ENCODE peak calls at places on chromosomes 1 and 21, in six cellular contexts. X, B, H, O, K and D are unnamed samples.

GRCh38 chr1:203751051-203751450 is 13.9 kb upstream of the LAX1 start:
- DNase-seq in X (no peak), B (no peak), H (peak), O (no peak), K (no peak), D (no peak)

GRCh38 chr21:14318598-14318997 is 64.3 kb downstream of the HSPA13 start:
- DNase-seq in X (no peak), B (no peak), H (no peak), O (no peak), K (no peak), D (no peak)

GRCh38 chr1:201084171-201084766 is 28.0 kb downstream of the CACNA1S start:
- DNase-seq in X (no peak), B (no peak), H (no peak), O (peak), K (peak), D (no peak)

GRCh38 chr1:186681806-186682205 is 1.6 kb upstream of the PTGS2 start:
- DNase-seq in X (no peak), B (no peak), H (no peak), O (no peak), K (no peak), D (peak)

GRCh38 chr1:39646232-39647081 is 7.0 kb upstream of the HEYL start:
- DNase-seq in X (no peak), B (peak), H (peak), O (peak), K (peak), D (peak)

GRCh38 chr1:84996846-84997666 is at the start of gene MCOLN2:
- DNase-seq in X (peak), B (peak), H (no peak), O (peak), K (no peak), D (peak)

GRCh38 chr1:51328926-51329325 is 1.4 kb downstream of the TTC39A start:
- DNase-seq in X (no peak), B (no peak), H (no peak), O (no peak), K (no peak), D (peak)

GRCh38 chr21:14737922-14738321 is 191.8 kb upstream of the SAMSN1 start:
- DNase-seq in X (peak), B (peak), H (peak), O (no peak), K (no peak), D (no peak)

GRCh38 chr1:29820401-29820800 is 584.1 kb downstream of the PTPRU start:
- DNase-seq in X (no peak), B (no peak), H (no peak), O (no peak), K (no peak), D (no peak)

GRCh38 chr1:172398193-172398592 is 22.3 kb upstream of the C1orf105 start:
- DNase-seq in X (no peak), B (no peak), H (no peak), O (no peak), K (no peak), D (no peak)

GRCh38 chr1:33876970-33877680 is 13.2 kb downstream of the HMGB4 start:
- DNase-seq in X (peak), B (no peak), H (no peak), O (peak), K (peak), D (no peak)

GRCh38 chr1:208137144-208137682 is 107.0 kb downstream of the PLXNA2 start:
- DNase-seq in X (peak), B (no peak), H (no peak), O (no peak), K (no peak), D (no peak)

GRCh38 chr1:171424494-171424893 is 60.8 kb upstream of the PRRC2C start:
- DNase-seq in X (peak), B (no peak), H (no peak), O (no peak), K (no peak), D (no peak)

GRCh38 chr1:10225573-10225972 is 15.2 kb downstream of the KIF1B start:
- DNase-seq in X (no peak), B (no peak), H (peak), O (no peak), K (no peak), D (no peak)

GRCh38 chr1:90911353-90911752 is 110.5 kb downstream of the ZNF644 start:
- DNase-seq in X (no peak), B (no peak), H (no peak), O (no peak), K (no peak), D (no peak)

GRCh38 chr1:10736623-10737267 is 59.7 kb downstream of the CASZ1 start:
- DNase-seq in X (no peak), B (no peak), H (no peak), O (no peak), K (no peak), D (no peak)

GRCh38 chr21:35503646-35504045 is 454.5 kb upstream of the RUNX1 start:
- DNase-seq in X (no peak), B (no peak), H (no peak), O (no peak), K (no peak), D (no peak)

GRCh38 chr1:64984737-64985136 is 18.4 kb upstream of the JAK1 start:
- DNase-seq in X (no peak), B (no peak), H (no peak), O (no peak), K (no peak), D (no peak)

GRCh38 chr1:91803847-91804545 is 82.0 kb downstream of the TGFBR3 start:
- DNase-seq in X (peak), B (no peak), H (no peak), O (no peak), K (no peak), D (no peak)

GRCh38 chr1:204102719-204103118 is 29.8 kb downstream of the SOX13 start:
- DNase-seq in X (peak), B (no peak), H (no peak), O (no peak), K (no peak), D (peak)

GRCh38 chr1:31306278-31306677 is 9.4 kb downstream of the ZCCHC17 start:
- DNase-seq in X (peak), B (no peak), H (peak), O (no peak), K (no peak), D (peak)

GRCh38 chr1:153679337-153680119 is 1.0 kb downstream of the NPR1 start:
- DNase-seq in X (no peak), B (peak), H (no peak), O (peak), K (peak), D (peak)

GRCh38 chr1:153535664-153536585 is at the start of gene S100A6:
- DNase-seq in X (peak), B (peak), H (peak), O (peak), K (peak), D (peak)

DNA sequence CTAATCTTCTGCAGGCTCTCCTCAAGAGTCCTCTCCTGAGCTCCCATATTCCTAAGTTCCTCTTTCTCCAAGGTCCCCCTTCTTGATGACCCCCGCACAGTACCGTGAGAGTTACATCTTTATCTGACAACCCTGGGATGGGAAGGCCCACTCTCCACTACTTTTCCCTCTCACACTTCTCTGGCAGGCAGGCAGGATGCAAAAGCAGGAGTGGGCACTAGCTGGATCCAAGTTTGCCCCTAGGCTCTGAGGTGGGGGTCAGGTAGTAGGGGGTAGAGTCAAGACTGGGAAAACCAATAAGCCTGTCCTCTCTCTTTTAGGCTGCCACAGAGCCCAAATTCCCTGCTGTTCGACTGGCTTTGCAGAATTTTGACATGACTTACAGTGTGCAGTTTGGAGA is 3.9 kb downstream of the NSUN4 start:
- DNase-seq in X (no peak), B (no peak), H (no peak), O (no peak), K (no peak), D (no peak)
- H3K27ac ChIP-seq in X (no peak), B (no peak), H (no peak), O (no peak), K (no peak), D (no peak)

GRCh38 chr1:221069178-221069903 is 190.1 kb downstream of the HLX start:
- DNase-seq in X (no peak), B (no peak), H (no peak), O (no peak), K (no peak), D (peak)
- H3K27ac ChIP-seq in X (no peak), B (no peak), H (no peak), O (no peak), K (no peak), D (no peak)

DNA sequence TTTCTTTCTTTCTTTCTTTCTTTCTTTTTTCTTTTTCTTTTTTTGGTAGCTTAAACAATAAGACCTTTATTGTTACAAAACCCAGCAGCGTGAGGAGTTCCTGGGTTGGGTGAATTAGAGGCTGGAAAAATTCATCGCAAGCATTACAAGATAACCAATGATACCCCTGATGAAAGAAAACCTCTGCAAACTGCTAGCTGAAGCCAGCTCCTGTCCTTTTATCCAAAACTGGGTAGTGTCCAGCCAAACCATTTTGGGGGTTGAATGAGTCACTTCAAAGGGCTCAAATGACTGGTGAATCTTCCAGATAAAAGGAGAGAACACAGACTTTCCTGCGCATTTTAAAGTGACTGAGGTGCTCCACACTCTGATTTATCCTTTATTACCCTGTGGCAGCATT is 32.6 kb upstream of the CEP350 start:
- DNase-seq in X (no peak), B (no peak), H (no peak), O (no peak), K (no peak), D (no peak)
- H3K27ac ChIP-seq in X (no peak), B (no peak), H (no peak), O (no peak), K (no peak), D (no peak)

DNA sequence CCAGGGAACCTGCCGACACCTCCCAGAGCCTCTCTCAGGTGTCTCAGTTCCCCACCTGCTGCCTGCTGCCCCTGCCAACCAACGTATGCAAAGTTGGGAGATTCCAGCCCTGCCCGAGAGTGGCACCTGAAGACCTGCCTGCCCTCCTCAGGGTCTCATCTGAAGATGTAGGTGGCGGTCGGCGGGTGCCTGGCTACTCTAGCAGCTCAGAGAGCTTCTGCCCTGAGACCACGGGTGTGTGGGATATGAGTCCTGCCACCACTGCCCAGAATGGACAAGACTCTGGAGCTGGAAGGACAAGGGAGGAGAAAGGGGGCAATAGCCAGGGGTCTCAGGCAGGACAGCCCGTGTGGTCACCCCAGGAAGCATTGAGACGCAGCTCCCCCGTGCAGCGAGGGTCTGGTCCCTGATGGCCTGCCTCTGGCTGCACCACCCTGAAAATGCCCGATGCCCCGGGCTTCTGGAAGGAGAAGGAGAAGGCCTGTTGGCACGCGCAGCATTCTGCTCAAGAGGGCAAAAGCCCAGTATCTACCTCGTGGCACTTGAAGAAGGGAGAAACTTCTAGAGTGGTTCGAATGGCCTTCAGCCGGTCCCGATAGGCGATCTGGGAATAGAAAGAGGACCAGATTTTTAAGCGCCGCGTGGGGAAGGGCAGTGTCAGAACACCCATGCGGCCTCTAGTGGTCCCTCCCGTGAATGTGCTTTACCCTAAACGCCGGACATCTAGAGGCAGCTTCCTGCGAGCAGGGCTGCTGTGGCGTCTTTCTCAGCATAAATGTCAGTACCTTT is 88.8 kb downstream of the STUM start:
- DNase-seq in X (no peak), B (peak), H (no peak), O (peak), K (peak), D (peak)
- H3K27ac ChIP-seq in X (no peak), B (no peak), H (no peak), O (peak), K (no peak), D (no peak)

DNA sequence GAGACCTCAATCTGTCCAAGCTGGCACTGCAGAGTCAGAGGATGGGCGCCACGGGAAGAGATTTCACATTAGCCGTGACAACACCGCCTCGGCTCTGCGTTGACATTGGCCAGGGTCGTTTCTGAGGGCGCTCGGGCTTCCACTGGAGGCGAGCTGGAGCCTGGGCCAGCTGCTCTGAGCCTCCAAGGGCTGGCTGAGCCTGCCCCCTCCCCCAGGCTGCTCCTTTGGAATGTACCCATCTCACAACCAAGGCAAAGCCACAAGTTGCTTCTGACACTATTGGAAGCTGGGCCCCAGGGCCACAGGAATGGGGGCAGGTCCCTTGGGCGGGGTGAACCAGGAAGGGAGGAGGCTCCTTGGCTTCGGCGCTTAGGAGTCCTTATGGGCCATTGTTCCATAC is 12.7 kb downstream of the GPR3 start:
- DNase-seq in X (no peak), B (peak), H (peak), O (peak), K (peak), D (peak)
- H3K27ac ChIP-seq in X (no peak), B (peak), H (no peak), O (peak), K (no peak), D (peak)

GRCh38 chr1:226991920-226992319 is 51.8 kb downstream of the COQ8A start:
- DNase-seq in X (no peak), B (no peak), H (no peak), O (peak), K (no peak), D (no peak)

GRCh38 chr1:226994357-226995063 is 54.4 kb downstream of the COQ8A start:
- DNase-seq in X (no peak), B (no peak), H (no peak), O (peak), K (no peak), D (no peak)

GRCh38 chr1:226993676-226994356 is 53.7 kb downstream of the COQ8A start:
- DNase-seq in X (no peak), B (peak), H (no peak), O (peak), K (no peak), D (no peak)

GRCh38 chr1:226995966-226996332 is 55.9 kb downstream of the COQ8A start:
- DNase-seq in X (no peak), B (no peak), H (no peak), O (peak), K (no peak), D (no peak)

GRCh38 chr1:226995064-226995965 is 55.2 kb downstream of the COQ8A start:
- DNase-seq in X (no peak), B (no peak), H (no peak), O (peak), K (no peak), D (no peak)
- H3K27ac ChIP-seq in X (no peak), B (no peak), H (no peak), O (no peak), K (no peak), D (no peak)

GRCh38 chr1:164653705-164654104 is 94.7 kb downstream of the PBX1 start:
- DNase-seq in X (no peak), B (no peak), H (no peak), O (no peak), K (no peak), D (peak)
- H3K27ac ChIP-seq in X (no peak), B (no peak), H (no peak), O (no peak), K (no peak), D (no peak)

GRCh38 chr1:198612471-198613265 is 26.2 kb upstream of the PTPRC start:
- DNase-seq in X (no peak), B (no peak), H (no peak), O (no peak), K (no peak), D (no peak)
- H3K27ac ChIP-seq in X (no peak), B (no peak), H (no peak), O (no peak), K (no peak), D (no peak)

GRCh38 chr21:45373991-45374816 is 30.8 kb upstream of the COL18A1 start:
- DNase-seq in X (no peak), B (no peak), H (no peak), O (peak), K (peak), D (no peak)
- H3K27ac ChIP-seq in X (no peak), B (no peak), H (no peak), O (no peak), K (no peak), D (no peak)